ENCODE peak calls at places on chromosome X, in ten cellular contexts. One of them, this sample, is unnamed.

GRCh38 chrX:110070970-110071369 is 68.1 kb downstream of the TMEM164 start:
- DNase-seq in IMR-90: no peak
- DNase-seq in prostate gland: no peak
- DNase-seq in stomach: no peak
- DNase-seq in A549: no peak
- DNase-seq in Peyer's patch: no peak
- DNase-seq in ovary: no peak
- DNase-seq in uterus: no peak
- DNase-seq in adrenal gland: no peak
- DNase-seq in lower leg skin: no peak
- DNase-seq in this sample: no peak

GRCh38 chrX:21698274-21698673 is 40.1 kb upstream of the KLHL34 start:
- DNase-seq in IMR-90: no peak
- DNase-seq in prostate gland: no peak
- DNase-seq in stomach: no peak
- DNase-seq in A549: no peak
- DNase-seq in Peyer's patch: no peak
- DNase-seq in ovary: no peak
- DNase-seq in uterus: no peak
- DNase-seq in adrenal gland: no peak
- DNase-seq in lower leg skin: no peak
- DNase-seq in this sample: no peak

GRCh38 chrX:132488092-132488749 is 617 bp downstream of the MBNL3 start:
- DNase-seq in IMR-90: peak; percentile 10
- DNase-seq in prostate gland: no peak
- DNase-seq in stomach: no peak
- DNase-seq in A549: no peak
- DNase-seq in Peyer's patch: no peak
- DNase-seq in ovary: peak; percentile 7
- DNase-seq in uterus: no peak
- DNase-seq in adrenal gland: peak; percentile 35
- DNase-seq in lower leg skin: peak; percentile 75
- DNase-seq in this sample: no peak

GRCh38 chrX:2484721-2485459 is 15.9 kb downstream of the DHRSX start:
- DNase-seq in IMR-90: peak; percentile 54
- DNase-seq in prostate gland: no peak
- DNase-seq in stomach: no peak
- DNase-seq in A549: no peak
- DNase-seq in Peyer's patch: peak; percentile 39
- DNase-seq in ovary: peak; percentile 51
- DNase-seq in uterus: no peak
- DNase-seq in adrenal gland: no peak
- DNase-seq in lower leg skin: no peak
- DNase-seq in this sample: peak; percentile 53

GRCh38 chrX:28794751-28795150 is 207.5 kb downstream of the IL1RAPL1 start:
- DNase-seq in IMR-90: no peak
- DNase-seq in prostate gland: no peak
- DNase-seq in stomach: no peak
- DNase-seq in A549: no peak
- DNase-seq in Peyer's patch: no peak
- DNase-seq in ovary: no peak
- DNase-seq in uterus: no peak
- DNase-seq in adrenal gland: no peak
- DNase-seq in lower leg skin: no peak
- DNase-seq in this sample: no peak

GRCh38 chrX:53939127-53939526 is 105.1 kb downstream of the PHF8 start:
- DNase-seq in IMR-90: no peak
- DNase-seq in prostate gland: no peak
- DNase-seq in stomach: no peak
- DNase-seq in A549: no peak
- DNase-seq in Peyer's patch: no peak
- DNase-seq in ovary: no peak
- DNase-seq in uterus: no peak
- DNase-seq in adrenal gland: no peak
- DNase-seq in lower leg skin: no peak
- DNase-seq in this sample: no peak

GRCh38 chrX:132231587-132231986 is 12.3 kb upstream of the RAP2C start:
- DNase-seq in IMR-90: no peak
- DNase-seq in prostate gland: no peak
- DNase-seq in stomach: no peak
- DNase-seq in A549: no peak
- DNase-seq in Peyer's patch: no peak
- DNase-seq in ovary: no peak
- DNase-seq in uterus: no peak
- DNase-seq in adrenal gland: no peak
- DNase-seq in lower leg skin: no peak
- DNase-seq in this sample: no peak

GRCh38 chrX:14964500-14964899 is 91.3 kb downstream of the MOSPD2 start:
- DNase-seq in IMR-90: peak; percentile 26
- DNase-seq in prostate gland: no peak
- DNase-seq in stomach: no peak
- DNase-seq in A549: peak; percentile 3
- DNase-seq in Peyer's patch: no peak
- DNase-seq in ovary: no peak
- DNase-seq in uterus: no peak
- DNase-seq in adrenal gland: no peak
- DNase-seq in lower leg skin: no peak
- DNase-seq in this sample: no peak

GRCh38 chrX:134406977-134407376 is 53.0 kb upstream of the HPRT1 start:
- DNase-seq in IMR-90: no peak
- DNase-seq in prostate gland: no peak
- DNase-seq in stomach: no peak
- DNase-seq in A549: no peak
- DNase-seq in Peyer's patch: no peak
- DNase-seq in ovary: no peak
- DNase-seq in uterus: no peak
- DNase-seq in adrenal gland: no peak
- DNase-seq in lower leg skin: no peak
- DNase-seq in this sample: no peak
- TF ChIP-seq POLR2A in IMR-90: no peak
- TF ChIP-seq POLR2A in prostate gland: no peak
- TF ChIP-seq POLR2A in stomach: no peak
- TF ChIP-seq POLR2A in A549: no peak
- TF ChIP-seq POLR2A in Peyer's patch: no peak
- TF ChIP-seq POLR2A in ovary: no peak
- TF ChIP-seq POLR2A in uterus: no peak
- TF ChIP-seq POLR2A in adrenal gland: no peak
- TF ChIP-seq POLR2A in lower leg skin: no peak
- TF ChIP-seq POLR2A in this sample: no peak

GRCh38 chrX:79366888-79367749 is at the start of gene ITM2A:
- DNase-seq in IMR-90: no peak
- DNase-seq in prostate gland: no peak
- DNase-seq in stomach: peak; percentile 34
- DNase-seq in A549: no peak
- DNase-seq in Peyer's patch: peak; percentile 51
- DNase-seq in ovary: peak; percentile 65
- DNase-seq in uterus: peak; percentile 28
- DNase-seq in adrenal gland: peak; percentile 17
- DNase-seq in lower leg skin: peak; percentile 87
- DNase-seq in this sample: peak; percentile 30
- TF ChIP-seq POLR2A in IMR-90: no peak
- TF ChIP-seq POLR2A in prostate gland: no peak
- TF ChIP-seq POLR2A in stomach: no peak
- TF ChIP-seq POLR2A in A549: no peak
- TF ChIP-seq POLR2A in Peyer's patch: peak; percentile 12
- TF ChIP-seq POLR2A in ovary: peak; percentile 37
- TF ChIP-seq POLR2A in uterus: peak; percentile 18
- TF ChIP-seq POLR2A in adrenal gland: no peak
- TF ChIP-seq POLR2A in lower leg skin: no peak
- TF ChIP-seq POLR2A in this sample: no peak

GRCh38 chrX:20267599-20267923 is 852 bp upstream of the RPS6KA3 start:
- DNase-seq in IMR-90: peak; percentile 8
- DNase-seq in prostate gland: no peak
- DNase-seq in stomach: no peak
- DNase-seq in A549: no peak
- DNase-seq in Peyer's patch: no peak
- DNase-seq in ovary: no peak
- DNase-seq in uterus: no peak
- DNase-seq in adrenal gland: no peak
- DNase-seq in lower leg skin: no peak
- DNase-seq in this sample: no peak

GRCh38 chrX:20266810-20267598 is at the start of gene RPS6KA3:
- DNase-seq in IMR-90: peak; percentile 79
- DNase-seq in prostate gland: peak; percentile 92
- DNase-seq in stomach: peak; percentile 92
- DNase-seq in A549: peak; percentile 93
- DNase-seq in Peyer's patch: peak; percentile 92
- DNase-seq in ovary: peak; percentile 86
- DNase-seq in uterus: peak; percentile 89
- DNase-seq in adrenal gland: peak; percentile 95
- DNase-seq in lower leg skin: peak; percentile 98
- DNase-seq in this sample: peak; percentile 94

GRCh38 chrX:20263474-20263873 is 3.2 kb downstream of the RPS6KA3 start:
- DNase-seq in IMR-90: peak; percentile 61
- DNase-seq in prostate gland: no peak
- DNase-seq in stomach: no peak
- DNase-seq in A549: peak; percentile 29
- DNase-seq in Peyer's patch: no peak
- DNase-seq in ovary: no peak
- DNase-seq in uterus: no peak
- DNase-seq in adrenal gland: no peak
- DNase-seq in lower leg skin: no peak
- DNase-seq in this sample: no peak

GRCh38 chrX:20265726-20266681 is 705 bp downstream of the RPS6KA3 start:
- DNase-seq in IMR-90: peak; percentile 12
- DNase-seq in prostate gland: peak; percentile 8
- DNase-seq in stomach: no peak
- DNase-seq in A549: peak; percentile 24
- DNase-seq in Peyer's patch: peak; percentile 54
- DNase-seq in ovary: peak; percentile 22
- DNase-seq in uterus: peak; percentile 20
- DNase-seq in adrenal gland: peak; percentile 43
- DNase-seq in lower leg skin: peak; percentile 85
- DNase-seq in this sample: peak; percentile 19

DNA sequence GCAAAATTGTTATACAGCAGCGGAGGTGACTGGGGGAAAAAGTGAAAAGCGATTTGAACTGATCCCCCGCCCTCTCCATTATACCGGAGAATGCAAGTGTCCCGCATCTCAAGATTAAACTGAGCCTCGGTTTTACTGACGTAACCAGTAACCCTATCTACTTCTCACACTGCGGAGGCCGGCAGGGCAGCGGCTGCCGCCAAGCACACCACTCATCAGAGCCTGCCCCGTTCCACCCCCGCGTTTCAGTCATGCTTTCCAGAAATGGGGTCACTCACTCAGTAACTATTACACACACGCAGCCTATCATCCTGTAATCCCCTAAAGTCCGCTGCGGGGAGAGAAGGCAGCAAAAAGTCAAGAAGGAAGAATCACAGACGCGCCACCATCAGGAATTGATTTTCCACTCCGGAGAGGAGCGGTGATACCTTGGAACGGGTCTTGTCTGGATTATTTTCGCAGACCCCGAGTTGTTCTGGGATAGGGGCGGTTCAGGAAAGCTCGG is 1.4 kb downstream of the RPS6KA3 start:
- DNase-seq in IMR-90: peak; percentile 89
- DNase-seq in prostate gland: peak; percentile 43
- DNase-seq in stomach: peak; percentile 48
- DNase-seq in A549: peak; percentile 71
- DNase-seq in Peyer's patch: peak; percentile 60
- DNase-seq in ovary: peak; percentile 55
- DNase-seq in uterus: peak; percentile 72
- DNase-seq in adrenal gland: peak; percentile 79
- DNase-seq in lower leg skin: peak; percentile 89
- DNase-seq in this sample: peak; percentile 56
- TF ChIP-seq POLR2A in IMR-90: peak; percentile 90
- TF ChIP-seq POLR2A in prostate gland: peak; percentile 47
- TF ChIP-seq POLR2A in stomach: no peak
- TF ChIP-seq POLR2A in A549: no peak
- TF ChIP-seq POLR2A in Peyer's patch: peak; percentile 50
- TF ChIP-seq POLR2A in ovary: peak; percentile 46
- TF ChIP-seq POLR2A in uterus: peak; percentile 34
- TF ChIP-seq POLR2A in adrenal gland: peak; percentile 89
- TF ChIP-seq POLR2A in lower leg skin: no peak
- TF ChIP-seq POLR2A in this sample: no peak

GRCh38 chrX:40173662-40174593 is 76.2 kb upstream of the BCOR start:
- DNase-seq in IMR-90: no peak
- DNase-seq in prostate gland: peak; percentile 61
- DNase-seq in stomach: peak; percentile 86
- DNase-seq in A549: no peak
- DNase-seq in Peyer's patch: peak; percentile 62
- DNase-seq in ovary: peak; percentile 47
- DNase-seq in uterus: peak; percentile 59
- DNase-seq in adrenal gland: peak; percentile 73
- DNase-seq in lower leg skin: no peak
- DNase-seq in this sample: peak; percentile 28

GRCh38 chrX:40176979-40177430 is 79.2 kb upstream of the BCOR start:
- DNase-seq in IMR-90: no peak
- DNase-seq in prostate gland: no peak
- DNase-seq in stomach: no peak
- DNase-seq in A549: no peak
- DNase-seq in Peyer's patch: no peak
- DNase-seq in ovary: peak; percentile 41
- DNase-seq in uterus: no peak
- DNase-seq in adrenal gland: peak; percentile 79
- DNase-seq in lower leg skin: no peak
- DNase-seq in this sample: peak; percentile 37

GRCh38 chrX:40174594-40175415 is 77.0 kb upstream of the BCOR start:
- DNase-seq in IMR-90: no peak
- DNase-seq in prostate gland: no peak
- DNase-seq in stomach: peak; percentile 51
- DNase-seq in A549: peak; percentile 33
- DNase-seq in Peyer's patch: peak; percentile 68
- DNase-seq in ovary: peak; percentile 58
- DNase-seq in uterus: peak; percentile 56
- DNase-seq in adrenal gland: peak; percentile 56
- DNase-seq in lower leg skin: no peak
- DNase-seq in this sample: peak; percentile 37

GRCh38 chrX:40176256-40176978 is 78.7 kb upstream of the BCOR start:
- DNase-seq in IMR-90: no peak
- DNase-seq in prostate gland: peak; percentile 50
- DNase-seq in stomach: peak; percentile 70
- DNase-seq in A549: peak; percentile 28
- DNase-seq in Peyer's patch: peak; percentile 83
- DNase-seq in ovary: peak; percentile 70
- DNase-seq in uterus: peak; percentile 47
- DNase-seq in adrenal gland: peak; percentile 62
- DNase-seq in lower leg skin: peak; percentile 93
- DNase-seq in this sample: peak; percentile 57

DNA sequence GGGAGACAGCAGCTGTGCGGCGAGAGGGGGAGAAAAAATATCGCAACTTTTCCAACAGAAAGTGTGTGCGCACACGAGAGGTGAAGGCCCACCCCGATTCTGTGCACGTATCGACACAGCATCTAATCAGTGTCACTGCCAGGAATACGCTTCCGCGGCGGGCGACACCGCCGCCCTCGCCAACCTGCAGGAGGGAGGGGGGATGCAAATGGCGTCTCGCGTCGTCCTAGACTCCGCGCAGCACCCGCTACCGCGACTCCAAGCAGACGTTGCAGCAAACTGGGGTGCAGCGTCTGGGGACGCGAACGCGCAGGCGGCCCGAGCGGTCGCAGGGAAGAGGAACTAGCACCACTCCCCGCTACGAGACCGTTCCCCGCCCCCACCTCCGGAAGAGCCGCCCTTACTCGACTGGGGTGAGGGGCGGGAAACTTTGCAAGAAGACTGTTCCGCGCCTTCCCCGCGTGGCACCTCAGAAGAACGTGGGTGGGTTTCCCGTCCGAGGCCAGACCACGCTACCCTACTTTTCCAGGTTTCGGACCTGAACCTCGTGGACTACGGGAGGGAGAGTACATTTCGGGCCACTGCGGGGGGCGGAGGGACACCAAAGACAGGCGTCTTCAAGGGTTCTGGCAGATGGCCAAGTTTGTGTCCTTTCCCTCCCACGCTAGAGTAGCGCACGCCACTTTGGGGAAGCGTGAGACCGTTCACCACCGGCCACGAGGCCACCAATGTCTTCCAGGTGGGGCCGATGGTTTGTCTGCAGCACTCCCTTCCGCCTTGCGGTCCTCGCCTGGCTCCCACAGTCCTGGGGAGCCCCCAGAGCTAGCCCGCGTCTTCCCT is 77.9 kb upstream of the BCOR start:
- DNase-seq in IMR-90: no peak
- DNase-seq in prostate gland: peak; percentile 37
- DNase-seq in stomach: peak; percentile 65
- DNase-seq in A549: peak; percentile 60
- DNase-seq in Peyer's patch: peak; percentile 80
- DNase-seq in ovary: peak; percentile 69
- DNase-seq in uterus: peak; percentile 66
- DNase-seq in adrenal gland: peak; percentile 81
- DNase-seq in lower leg skin: peak; percentile 94
- DNase-seq in this sample: peak; percentile 75
- TF ChIP-seq POLR2A in IMR-90: no peak
- TF ChIP-seq POLR2A in prostate gland: peak; percentile 24
- TF ChIP-seq POLR2A in stomach: no peak
- TF ChIP-seq POLR2A in A549: no peak
- TF ChIP-seq POLR2A in Peyer's patch: peak; percentile 15
- TF ChIP-seq POLR2A in ovary: peak; percentile 2
- TF ChIP-seq POLR2A in uterus: peak; percentile 7
- TF ChIP-seq POLR2A in adrenal gland: peak; percentile 51
- TF ChIP-seq POLR2A in lower leg skin: no peak
- TF ChIP-seq POLR2A in this sample: no peak